ENCODE peak calls at places on chromosomes 4 and X, in nine cellular contexts. One of them, this sample, is unnamed.

GRCh38 chrX:71533850-71534515 is 1.1 kb downstream of the OGT start:
- DNase-seq in NCI-H2171: peak; percentile 40
- DNase-seq in aorta: peak; percentile 68
- DNase-seq in naive thymus-derived CD4-positive, alpha-beta T cell: peak; percentile 74
- DNase-seq in GM04504: no peak
- DNase-seq in GM04503: no peak
- DNase-seq in left cardiac atrium: peak; percentile 56
- DNase-seq in activated CD4-positive, CD25-positive, alpha-beta regulatory T cell treated with anti-CD3 and anti-CD28 coated beads, Interleukin-2, amount 50 U/mL, for 16 hours: peak; percentile 18
- DNase-seq in RWPE1: no peak
- DNase-seq in this sample: peak; percentile 16

GRCh38 chr4:1792832-1793495 is at the start of gene FGFR3:
- DNase-seq in activated CD4-positive, CD25-positive, alpha-beta regulatory T cell treated with anti-CD3 and anti-CD28 coated beads, Interleukin-2, amount 50 U/mL, for 16 hours: no peak
- DNase-seq in GM04503: no peak
- DNase-seq in RWPE1: peak; percentile 81
- DNase-seq in GM04504: no peak
- DNase-seq in naive thymus-derived CD4-positive, alpha-beta T cell: no peak
- DNase-seq in aorta: no peak
- DNase-seq in NCI-H2171: peak; percentile 42
- DNase-seq in left cardiac atrium: peak; percentile 54
- DNase-seq in this sample: peak; percentile 37

GRCh38 chrX:136199365-136199764 is 51.8 kb downstream of the MAP7D3 start:
- DNase-seq in activated CD4-positive, CD25-positive, alpha-beta regulatory T cell treated with anti-CD3 and anti-CD28 coated beads, Interleukin-2, amount 50 U/mL, for 16 hours: no peak
- DNase-seq in RWPE1: peak; percentile 50
- DNase-seq in aorta: no peak
- DNase-seq in GM04503: no peak
- DNase-seq in naive thymus-derived CD4-positive, alpha-beta T cell: no peak
- DNase-seq in GM04504: no peak
- DNase-seq in NCI-H2171: no peak
- DNase-seq in left cardiac atrium: no peak
- DNase-seq in this sample: no peak

GRCh38 chr4:157291071-157291470 is 70.5 kb downstream of the GRIA2 start:
- DNase-seq in NCI-H2171: no peak
- DNase-seq in GM04503: no peak
- DNase-seq in activated CD4-positive, CD25-positive, alpha-beta regulatory T cell treated with anti-CD3 and anti-CD28 coated beads, Interleukin-2, amount 50 U/mL, for 16 hours: no peak
- DNase-seq in RWPE1: no peak
- DNase-seq in left cardiac atrium: no peak
- DNase-seq in GM04504: no peak
- DNase-seq in naive thymus-derived CD4-positive, alpha-beta T cell: no peak
- DNase-seq in aorta: no peak
- DNase-seq in this sample: no peak

GRCh38 chr4:87912164-87913004 is 63.1 kb upstream of the SPP1 start:
- DNase-seq in NCI-H2171: no peak
- DNase-seq in aorta: no peak
- DNase-seq in GM04503: no peak
- DNase-seq in GM04504: no peak
- DNase-seq in left cardiac atrium: no peak
- DNase-seq in naive thymus-derived CD4-positive, alpha-beta T cell: no peak
- DNase-seq in RWPE1: no peak
- DNase-seq in activated CD4-positive, CD25-positive, alpha-beta regulatory T cell treated with anti-CD3 and anti-CD28 coated beads, Interleukin-2, amount 50 U/mL, for 16 hours: no peak
- DNase-seq in this sample: no peak

GRCh38 chrX:39899876-39900787 is 197.6 kb downstream of the BCOR start:
- DNase-seq in left cardiac atrium: no peak
- DNase-seq in activated CD4-positive, CD25-positive, alpha-beta regulatory T cell treated with anti-CD3 and anti-CD28 coated beads, Interleukin-2, amount 50 U/mL, for 16 hours: no peak
- DNase-seq in naive thymus-derived CD4-positive, alpha-beta T cell: no peak
- DNase-seq in NCI-H2171: no peak
- DNase-seq in GM04504: no peak
- DNase-seq in aorta: no peak
- DNase-seq in GM04503: no peak
- DNase-seq in RWPE1: no peak
- DNase-seq in this sample: no peak

GRCh38 chr4:38044060-38044459 is 83.9 kb downstream of the PTTG2 start:
- DNase-seq in GM04503: no peak
- DNase-seq in activated CD4-positive, CD25-positive, alpha-beta regulatory T cell treated with anti-CD3 and anti-CD28 coated beads, Interleukin-2, amount 50 U/mL, for 16 hours: no peak
- DNase-seq in NCI-H2171: no peak
- DNase-seq in aorta: no peak
- DNase-seq in left cardiac atrium: no peak
- DNase-seq in RWPE1: no peak
- DNase-seq in GM04504: no peak
- DNase-seq in naive thymus-derived CD4-positive, alpha-beta T cell: no peak
- DNase-seq in this sample: no peak

GRCh38 chrX:31236231-31236630 is 164.4 kb upstream of the FTHL17 start:
- DNase-seq in activated CD4-positive, CD25-positive, alpha-beta regulatory T cell treated with anti-CD3 and anti-CD28 coated beads, Interleukin-2, amount 50 U/mL, for 16 hours: no peak
- DNase-seq in NCI-H2171: no peak
- DNase-seq in GM04503: no peak
- DNase-seq in RWPE1: no peak
- DNase-seq in aorta: no peak
- DNase-seq in GM04504: no peak
- DNase-seq in naive thymus-derived CD4-positive, alpha-beta T cell: no peak
- DNase-seq in left cardiac atrium: no peak
- DNase-seq in this sample: peak; percentile 65

This sample was measured in naive B cell.